ENCODE peak calls at places on chromosomes 4 and X, in eight cellular contexts. S is GM12878, G is HepG2, J is IMR-90, U is WTC11, Q is K562, X is SK-N-SH, W is H1. Z is an unnamed sample.

GRCh38 chr4:17560065-17560673 is 16.8 kb upstream of the LAP3 start:
- DNase-seq in S (no peak), G (peak), J (no peak), U (no peak), Q (no peak), X (no peak), W (no peak), Z (no peak)

GRCh38 chr4:168200685-168201084 is 108.3 kb downstream of the ANXA10 start:
- DNase-seq in S (no peak), G (peak), J (peak), U (no peak), Q (no peak), X (no peak), W (no peak), Z (peak)

GRCh38 chr4:176261481-176261880 is 7.5 kb downstream of the ASB5 start:
- DNase-seq in S (no peak), G (no peak), J (peak), U (no peak), Q (no peak), X (no peak), W (no peak), Z (no peak)

GRCh38 chrX:12138366-12139313 is at the start of gene FRMPD4:
- DNase-seq in S (no peak), G (no peak), J (peak), U (peak), Q (no peak), X (peak), W (peak), Z (peak)

GRCh38 chr4:101264993-101265815 is 82.1 kb downstream of the PPP3CA start:
- DNase-seq in S (no peak), G (no peak), J (no peak), U (no peak), Q (no peak), X (no peak), W (no peak), Z (peak)

GRCh38 chr4:90841676-90842075 is 714.5 kb downstream of the CCSER1 start:
- DNase-seq in S (no peak), G (no peak), J (no peak), U (no peak), Q (no peak), X (no peak), W (no peak), Z (no peak)

GRCh38 chr4:1928356-1929235 is 57.4 kb downstream of the NSD2 start:
- DNase-seq in S (no peak), G (no peak), J (peak), U (no peak), Q (no peak), X (no peak), W (no peak), Z (no peak)

GRCh38 chrX:28177202-28177601 is 196.0 kb upstream of the DCAF8L1 start:
- DNase-seq in S (no peak), G (no peak), J (no peak), U (peak), Q (no peak), X (peak), W (peak), Z (peak)

GRCh38 chrX:20254712-20255299 is 11.9 kb downstream of the RPS6KA3 start:
- DNase-seq in S (no peak), G (no peak), J (peak), U (no peak), Q (no peak), X (no peak), W (no peak), Z (no peak)

GRCh38 chr4:150211016-150211415 is 132.8 kb downstream of the DCLK2 start:
- DNase-seq in S (no peak), G (no peak), J (peak), U (no peak), Q (no peak), X (no peak), W (no peak), Z (no peak)

GRCh38 chrX:65532016-65532415 is 2.6 kb downstream of the LAS1L start:
- DNase-seq in S (no peak), G (no peak), J (no peak), U (no peak), Q (no peak), X (no peak), W (no peak), Z (no peak)

GRCh38 chr4:66524778-66525177 is 854.5 kb upstream of the EPHA5 start:
- DNase-seq in S (no peak), G (no peak), J (no peak), U (no peak), Q (no peak), X (no peak), W (no peak), Z (no peak)

GRCh38 chr4:190019023-190019858 is 7.8 kb downstream of the FRG2 start:
- DNase-seq in S (no peak), G (no peak), J (no peak), U (no peak), Q (no peak), X (peak), W (peak), Z (no peak)
- TF ChIP-seq USF2 in S (no peak), G (no peak), J (no peak), U (no peak), Q (no peak), X (no peak), W (no peak), Z (no peak)

GRCh38 chrX:40891798-40892197 is 156.5 kb upstream of the MED14 start:
- DNase-seq in S (no peak), G (no peak), J (no peak), U (no peak), Q (no peak), X (no peak), W (no peak), Z (no peak)
- TF ChIP-seq USF2 in S (no peak), G (no peak), J (no peak), U (no peak), Q (no peak), X (no peak), W (no peak), Z (no peak)

GRCh38 chr4:108372678-108373077 is 203.9 kb upstream of the LEF1 start:
- DNase-seq in S (no peak), G (no peak), J (no peak), U (no peak), Q (no peak), X (no peak), W (no peak), Z (no peak)

GRCh38 chr4:108369035-108369655 is 200.4 kb upstream of the LEF1 start:
- DNase-seq in S (no peak), G (no peak), J (no peak), U (no peak), Q (no peak), X (no peak), W (no peak), Z (no peak)

GRCh38 chr4:108370291-108370690 is 201.6 kb upstream of the LEF1 start:
- DNase-seq in S (no peak), G (no peak), J (no peak), U (no peak), Q (no peak), X (no peak), W (no peak), Z (no peak)

GRCh38 chr4:108367751-108368150 is 199.0 kb upstream of the LEF1 start:
- DNase-seq in S (no peak), G (no peak), J (no peak), U (no peak), Q (no peak), X (no peak), W (no peak), Z (no peak)

GRCh38 chr4:108370826-108371225 is 202.1 kb upstream of the LEF1 start:
- DNase-seq in S (no peak), G (no peak), J (no peak), U (no peak), Q (no peak), X (no peak), W (no peak), Z (no peak)
- TF ChIP-seq USF2 in S (no peak), G (no peak), J (no peak), U (no peak), Q (no peak), X (no peak), W (no peak), Z (no peak)

GRCh38 chr4:161929966-161930365 is 233.8 kb downstream of the FSTL5 start:
- DNase-seq in S (no peak), G (no peak), J (peak), U (no peak), Q (no peak), X (no peak), W (no peak), Z (no peak)

GRCh38 chr4:161936625-161937133 is 227.1 kb downstream of the FSTL5 start:
- DNase-seq in S (no peak), G (no peak), J (peak), U (no peak), Q (no peak), X (peak), W (no peak), Z (peak)

GRCh38 chr4:161926033-161926828 is 237.6 kb downstream of the FSTL5 start:
- DNase-seq in S (no peak), G (no peak), J (no peak), U (no peak), Q (no peak), X (no peak), W (no peak), Z (no peak)

GRCh38 chr4:161931089-161931488 is 232.7 kb downstream of the FSTL5 start:
- DNase-seq in S (no peak), G (no peak), J (no peak), U (no peak), Q (no peak), X (no peak), W (no peak), Z (no peak)
- TF ChIP-seq USF2 in S (no peak), G (no peak), J (no peak), U (no peak), Q (no peak), X (no peak), W (no peak), Z (no peak)

GRCh38 chrX:145817299-145817665 is 347 bp upstream of the SLITRK2 start:
- DNase-seq in S (no peak), G (no peak), J (no peak), U (no peak), Q (no peak), X (no peak), W (no peak), Z (no peak)
- TF ChIP-seq USF2 in S (no peak), G (no peak), J (no peak), U (no peak), Q (no peak), X (no peak), W (no peak), Z (no peak)